ENCODE peak calls at places on chromosome 17, in five cellular contexts. W is left ventricle myocardium inferior, B is right lobe of liver, I is mesendoderm, Z is small intestine. H is an unnamed sample.

GRCh38 chr17:39548494-39548893 is 59.2 kb downstream of the NEUROD2 start:
- DNase-seq in I (no peak), B (no peak), Z (no peak), W (peak; percentile 44), H (no peak)

GRCh38 chr17:2023692-2024571 is 1.2 kb downstream of the RTN4RL1 start:
- DNase-seq in W (no peak), I (peak; percentile 97), Z (no peak), B (no peak), H (peak; percentile 68)

GRCh38 chr17:45646288-45646988 is 137.7 kb upstream of the CRHR1 start:
- DNase-seq in W (no peak), B (no peak), Z (no peak), I (no peak), H (no peak)

GRCh38 chr17:68608515-68609130 is 7.5 kb upstream of the FAM20A start:
- DNase-seq in Z (no peak), W (no peak), B (no peak), I (no peak), H (no peak)

GRCh38 chr17:31529841-31530251 is 138.4 kb downstream of the RAB11FIP4 start:
- DNase-seq in I (no peak), B (no peak), Z (no peak), W (no peak), H (no peak)

GRCh38 chr17:71360301-71360700 is 760.5 kb upstream of the SOX9 start:
- DNase-seq in Z (no peak), W (no peak), B (no peak), I (no peak), H (no peak)

GRCh38 chr17:38358586-38359513 is 7.2 kb downstream of the SOCS7 start:
- DNase-seq in Z (no peak), B (no peak), W (no peak), I (no peak), H (no peak)

GRCh38 chr17:2259769-2260536 is 43.6 kb downstream of the SMG6 start:
- DNase-seq in W (no peak), I (peak; percentile 21), B (no peak), Z (no peak), H (peak; percentile 24)

GRCh38 chr17:4249452-4250029 is 14.2 kb downstream of the ANKFY1 start:
- DNase-seq in B (no peak), I (peak; percentile 58), Z (peak; percentile 38), W (no peak), H (no peak)

GRCh38 chr17:49381033-49381432 is 19.0 kb upstream of the ZNF652 start:
- DNase-seq in Z (no peak), B (peak; percentile 37), I (no peak), W (no peak), H (no peak)

GRCh38 chr17:59830007-59830630 is 62.6 kb downstream of the TUBD1 start:
- DNase-seq in I (no peak), Z (no peak), B (no peak), W (no peak), H (no peak)

GRCh38 chr17:28551421-28552186 is 820 bp downstream of the UNC119 start:
- DNase-seq in W (no peak), Z (no peak), B (no peak), I (no peak), H (no peak)

GRCh38 chr17:70987867-70988340 is 818.6 kb downstream of the KCNJ2 start:
- DNase-seq in Z (no peak), B (no peak), I (peak; percentile 85), W (no peak), H (no peak)

DNA sequence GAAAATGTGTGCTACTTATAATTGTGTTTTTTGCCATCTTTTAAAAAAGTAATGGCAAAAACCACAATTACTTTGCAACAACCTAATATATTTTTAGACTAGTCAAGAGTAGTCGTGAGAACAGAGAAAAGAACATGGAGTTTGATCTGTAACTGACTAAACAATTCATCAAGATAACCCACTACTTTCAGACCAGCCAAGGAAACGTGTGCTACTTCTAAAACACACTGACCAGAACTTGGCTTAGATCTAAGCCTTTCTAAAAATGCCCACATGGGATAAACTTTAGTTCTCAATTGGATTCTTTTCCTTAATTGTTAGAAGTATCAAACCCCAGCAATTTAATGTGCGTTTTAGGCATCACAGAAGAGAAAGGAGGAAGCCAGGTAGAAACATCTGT is 594 bp downstream of the PECAM1 start:
- DNase-seq in Z (no peak), I (no peak), W (no peak), B (no peak), H (no peak)
- H3K27ac ChIP-seq in Z (peak overlapping the region; percentile 83), I (no peak overlapping the region), W (peak overlapping the region; percentile 90), B (peak overlapping the region; percentile 69), H (peak overlapping the region; percentile 26)

DNA sequence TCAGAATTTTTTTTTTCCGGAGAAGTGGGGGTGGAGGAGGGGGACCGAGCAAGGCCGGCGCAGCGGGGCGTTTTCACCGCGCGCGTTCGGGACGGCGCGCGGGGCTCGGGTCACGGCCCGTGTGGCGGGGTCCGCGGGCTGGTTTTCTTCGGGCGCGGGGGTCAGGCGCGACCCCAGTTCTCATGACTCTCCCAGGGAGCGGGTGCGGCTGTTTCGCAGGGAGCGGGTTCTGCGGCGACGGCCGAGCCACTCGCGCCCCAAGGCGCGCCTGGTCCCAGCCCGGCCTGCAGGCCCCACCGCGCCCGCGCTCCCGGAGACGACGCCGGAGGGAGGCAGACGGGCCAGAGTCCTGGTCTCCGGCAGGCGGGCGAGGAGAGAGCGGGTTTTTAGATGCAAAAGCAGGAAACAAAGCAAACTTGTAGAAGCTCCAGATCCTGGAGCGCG is 1.0 kb downstream of the BAHCC1 start:
- DNase-seq in B (no peak), W (no peak), Z (no peak), I (no peak), H (no peak)
- H3K4me3 ChIP-seq in B (peak overlapping the region; percentile 63), W (peak overlapping the region; percentile 96), Z (peak overlapping the region; percentile 78), I (peak overlapping the region; percentile 92), H (peak overlapping the region; percentile 12)

GRCh38 chr17:16477666-16478065 is 14.3 kb downstream of the LRRC75A start:
- DNase-seq in Z (no peak), B (no peak), W (no peak), I (peak; percentile 53), H (no peak)
- H3K27ac ChIP-seq in Z (peak overlapping the region; percentile 69), B (no peak overlapping the region), W (peak overlapping the region; percentile 60), I (peak overlapping the region; percentile 55), H (no peak overlapping the region)

DNA sequence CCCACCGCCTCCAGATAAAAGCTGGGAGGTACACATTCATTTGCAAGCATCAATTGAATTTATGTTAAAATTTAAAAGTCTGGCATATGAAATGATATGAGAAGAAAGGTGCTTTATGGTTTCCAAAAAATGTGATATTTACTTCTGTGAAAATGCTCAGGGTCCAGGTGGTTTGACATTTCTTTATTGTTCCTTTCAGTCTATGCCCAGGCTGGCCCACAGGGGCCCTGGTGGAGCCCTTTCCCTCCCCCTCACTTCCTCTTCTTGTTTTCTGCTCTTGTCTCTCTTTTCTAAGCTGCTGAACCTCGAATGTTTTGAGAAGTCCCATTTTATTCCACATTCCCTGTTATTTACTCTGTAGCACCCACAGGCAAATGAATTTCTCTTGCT is 127.8 kb downstream of the HS3ST3B1 start:
- DNase-seq in W (no peak), B (no peak), Z (peak; percentile 4), I (no peak), H (no peak)
- H3K4me3 ChIP-seq in W (no peak overlapping the region), B (no peak overlapping the region), Z (no peak overlapping the region), I (no peak overlapping the region), H (peak overlapping the region; percentile 71)

DNA sequence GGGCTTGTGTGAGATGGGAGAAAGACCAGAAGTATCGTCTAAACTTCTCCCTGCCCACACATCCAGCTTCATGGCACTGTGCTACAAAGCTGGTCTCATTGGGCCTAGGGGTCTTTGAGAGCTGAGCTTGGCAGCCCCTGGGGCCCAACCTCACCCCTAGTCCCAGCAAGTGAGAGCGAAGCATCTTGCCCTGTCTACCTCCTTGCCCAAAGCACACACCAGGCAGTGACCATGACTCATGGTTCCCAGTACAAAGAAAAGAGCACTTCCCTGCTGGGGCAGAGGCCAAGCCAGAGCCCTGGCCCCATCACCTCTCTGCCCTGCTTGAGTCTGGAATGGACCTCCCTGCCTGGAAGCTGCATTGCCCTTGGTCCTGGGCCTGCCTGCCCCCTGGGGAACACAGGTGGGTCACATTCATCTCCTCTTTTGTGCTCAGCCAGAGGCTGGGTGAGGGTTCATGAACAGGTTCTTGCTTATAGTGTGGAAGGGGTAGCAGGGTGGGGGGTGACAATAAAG is 1.2 kb downstream of the SLC16A5 start:
- DNase-seq in B (no peak), Z (peak; percentile 84), W (no peak), I (peak; percentile 83), H (no peak)
- H3K27ac ChIP-seq in B (peak overlapping the region; percentile 72), Z (peak overlapping the region; percentile 97), W (peak overlapping the region; percentile 92), I (peak overlapping the region; percentile 98), H (no peak overlapping the region)

GRCh38 chr17:7856081-7856791 is 1.1 kb downstream of the NAA38 start:
- DNase-seq in W (peak; percentile 75), B (peak; percentile 69), I (no peak), Z (no peak), H (peak; percentile 21)

GRCh38 chr17:7856840-7857723 is at the start of gene NAA38:
- DNase-seq in I (peak; percentile 100), W (peak; percentile 96), Z (peak; percentile 99), B (peak; percentile 97), H (peak; percentile 98)

GRCh38 chr17:7858487-7858832 is 657 bp downstream of the CYB5D1 start:
- DNase-seq in W (peak; percentile 44), I (peak; percentile 84), B (peak; percentile 69), Z (peak; percentile 51), H (no peak)

GRCh38 chr17:7857724-7858486 is at the start of gene CYB5D1:
- DNase-seq in B (peak; percentile 92), W (peak; percentile 90), Z (peak; percentile 95), I (peak; percentile 96), H (peak; percentile 93)

DNA sequence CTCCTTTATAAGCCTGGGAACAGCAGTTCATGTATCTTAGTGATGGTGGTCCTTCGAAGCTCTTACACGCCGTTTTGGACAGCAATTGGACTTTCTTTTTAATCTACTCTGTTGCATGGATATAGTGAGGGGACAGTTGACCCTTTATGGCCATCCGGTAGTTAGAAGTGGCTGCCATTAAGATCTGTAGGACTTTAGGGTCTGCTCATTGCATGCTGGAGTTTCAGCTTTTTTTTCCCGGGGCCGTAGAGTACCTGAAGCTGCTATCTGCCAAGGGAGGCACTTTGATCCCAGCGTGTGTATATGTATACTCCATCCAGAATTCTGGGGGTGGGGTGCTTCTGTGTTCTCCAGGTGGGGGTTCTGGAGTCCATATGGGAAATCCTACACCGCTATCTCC is 1.2 kb downstream of the CYB5D1 start:
- DNase-seq in Z (no peak), B (no peak), W (no peak), I (no peak), H (no peak)
- H3K4me3 ChIP-seq in Z (no peak overlapping the region), B (peak overlapping the region; percentile 86), W (peak overlapping the region; percentile 86), I (peak overlapping the region; percentile 69), H (no peak overlapping the region)

H was measured in CD8-positive, alpha-beta memory T cell.